ENCODE peak calls at places on chromosomes 1 and 21, in nine cellular contexts. Z is fibroblast of lung; X is mesenteric fat pad; G is activated CD4-positive, CD25-positive, alpha-beta regulatory T cell; B is neural crest cell; D is iris pigment epithelial cell; Q is retina; K is stimulated activated CD4-positive, alpha-beta T cell treated with anti-CD3 and anti-CD28 coated beads, Interleukin-12 subunit alpha, Interleukin-12 subunit beta, amount 100 ng/mL, for 4 hours; S is HT1080. I is an unnamed sample.

GRCh38 chr1:150149490-150150453 is at the start of gene PLEKHO1:
- DNase-seq in Z (peak), G (peak), K (peak), Q (peak), B (peak), D (peak), X (peak), S (peak), I (peak)

GRCh38 chr21:46605759-46606426 is 1.0 kb upstream of the S100B start:
- DNase-seq in G (no peak), Q (no peak), B (no peak), Z (no peak), X (no peak), K (peak), S (no peak), D (no peak), I (no peak)

GRCh38 chr1:71490432-71490831 is 409.6 kb upstream of the ZRANB2 start:
- DNase-seq in G (no peak), B (no peak), Z (peak), S (peak), D (peak), X (no peak), Q (no peak), K (no peak), I (no peak)

GRCh38 chr1:115280073-115280472 is 58.0 kb downstream of the NGF start:
- DNase-seq in X (no peak), S (no peak), D (peak), K (no peak), Z (peak), B (no peak), Q (no peak), G (no peak), I (no peak)

GRCh38 chr1:195345149-195345548 is 1263.1 kb downstream of the KCNT2 start:
- DNase-seq in S (no peak), G (no peak), K (no peak), X (no peak), Q (no peak), D (no peak), Z (no peak), B (peak), I (no peak)

GRCh38 chr1:93900723-93901504 is 8.3 kb downstream of the GCLM start:
- DNase-seq in S (no peak), D (no peak), K (no peak), X (no peak), Q (no peak), Z (no peak), B (no peak), G (no peak), I (no peak)

GRCh38 chr1:38848069-38848468 is 11.5 kb downstream of the RRAGC start:
- DNase-seq in S (no peak), Z (no peak), G (no peak), X (no peak), B (no peak), K (no peak), D (no peak), Q (no peak), I (no peak)

GRCh38 chr1:111419037-111419436 is 8.5 kb downstream of the OVGP1 start:
- DNase-seq in K (no peak), D (no peak), Q (no peak), Z (no peak), X (no peak), G (no peak), S (no peak), B (no peak), I (no peak)

GRCh38 chr1:108686609-108687313 is 5.3 kb upstream of the PRPF38B start:
- DNase-seq in S (no peak), D (peak), G (no peak), K (no peak), Q (no peak), Z (peak), X (no peak), B (no peak), I (no peak)

GRCh38 chr1:229863651-229864545 is 203.1 kb upstream of the GALNT2 start:
- DNase-seq in K (no peak), S (no peak), Z (no peak), X (no peak), Q (peak), D (no peak), G (no peak), B (no peak), I (no peak)

GRCh38 chr1:88801575-88802208 is 89.7 kb downstream of the GTF2B start:
- DNase-seq in B (no peak), G (no peak), X (no peak), S (peak), D (peak), Z (peak), Q (no peak), K (no peak), I (no peak)

GRCh38 chr1:37732111-37732780 is 32.7 kb downstream of the EPHA10 start:
- DNase-seq in Q (no peak), B (no peak), Z (no peak), G (no peak), X (peak), S (no peak), K (no peak), D (no peak), I (no peak)

GRCh38 chr1:29292344-29292743 is 56.0 kb downstream of the PTPRU start:
- DNase-seq in G (no peak), X (no peak), S (no peak), B (no peak), Z (no peak), Q (no peak), K (no peak), D (peak), I (no peak)

GRCh38 chr1:111803951-111804350 is 48.2 kb downstream of the DDX20 start:
- DNase-seq in D (no peak), S (no peak), K (no peak), Q (no peak), Z (no peak), B (no peak), G (no peak), X (no peak), I (no peak)

GRCh38 chr21:26761174-26761915 is 83.9 kb downstream of the ADAMTS1 start:
- DNase-seq in Q (no peak), Z (no peak), S (peak), D (no peak), K (no peak), X (no peak), B (no peak), G (no peak), I (no peak)

GRCh38 chr1:154411525-154411924 is 6.4 kb downstream of the IL6R start:
- DNase-seq in S (no peak), K (no peak), Q (no peak), D (no peak), Z (no peak), X (no peak), B (no peak), G (no peak), I (no peak)

GRCh38 chr21:14361958-14362357 is 21.0 kb downstream of the HSPA13 start:
- DNase-seq in K (no peak), B (no peak), G (no peak), Q (no peak), D (peak), S (no peak), X (no peak), Z (peak), I (no peak)

GRCh38 chr1:25565188-25565591 is 21.8 kb downstream of the LDLRAP1 start:
- DNase-seq in K (no peak), B (no peak), G (peak), S (no peak), Z (peak), Q (peak), X (no peak), D (peak), I (no peak)

GRCh38 chr1:29855761-29856160 is 619.4 kb downstream of the PTPRU start:
- DNase-seq in D (no peak), Z (no peak), Q (peak), G (no peak), X (no peak), B (no peak), K (no peak), S (no peak), I (no peak)

GRCh38 chr1:54314691-54315455 is 91.3 kb downstream of the SSBP3 start:
- DNase-seq in K (no peak), Z (no peak), X (no peak), Q (peak), B (no peak), D (no peak), S (no peak), G (no peak), I (no peak)

GRCh38 chr1:59063501-59063900 is 233.4 kb upstream of the FGGY start:
- DNase-seq in S (no peak), X (no peak), B (no peak), K (no peak), Q (no peak), D (no peak), Z (no peak), G (no peak), I (no peak)

GRCh38 chr1:40651138-40651857 is 14.2 kb downstream of the RIMS3 start:
- DNase-seq in K (no peak), Q (no peak), Z (no peak), B (no peak), X (no peak), G (no peak), D (no peak), S (no peak), I (no peak)

GRCh38 chr1:208136459-208137143 is 107.6 kb downstream of the PLXNA2 start:
- DNase-seq in D (no peak), G (no peak), B (no peak), X (no peak), Q (no peak), S (no peak), K (no peak), Z (no peak), I (no peak)

GRCh38 chr1:61174060-61174788 is 91.9 kb downstream of the NFIA start:
- DNase-seq in G (no peak), B (no peak), S (no peak), Z (no peak), K (no peak), Q (no peak), D (no peak), X (no peak), I (no peak)

GRCh38 chr1:193085263-193085662 is 20.0 kb downstream of the GLRX2 start:
- DNase-seq in S (no peak), Z (no peak), Q (no peak), B (no peak), K (no peak), X (no peak), G (no peak), D (no peak), I (no peak)

GRCh38 chr1:116345830-116346229 is 27.2 kb upstream of the ATP1A1 start:
- DNase-seq in D (no peak), G (peak), Q (peak), Z (no peak), K (no peak), S (no peak), B (peak), X (no peak), I (peak)

GRCh38 chr1:233718057-233718456 is 104.2 kb downstream of the KCNK1 start:
- DNase-seq in Z (no peak), B (no peak), G (no peak), K (no peak), D (no peak), Q (no peak), X (no peak), S (no peak), I (no peak)

GRCh38 chr1:211095381-211095780 is 38.6 kb downstream of the KCNH1 start:
- DNase-seq in B (no peak), Q (no peak), K (no peak), D (no peak), G (no peak), X (no peak), S (no peak), Z (no peak), I (no peak)

GRCh38 chr1:19824541-19824940 is 9.5 kb upstream of the RNF186 start:
- DNase-seq in Q (no peak), S (peak), Z (no peak), X (no peak), K (no peak), B (no peak), G (no peak), D (peak), I (no peak)

GRCh38 chr1:17485280-17485679 is 45.8 kb upstream of the RCC2 start:
- DNase-seq in Q (no peak), B (no peak), D (peak), X (no peak), K (no peak), S (peak), G (no peak), Z (peak), I (no peak)

GRCh38 chr1:153608742-153609584 is 4.0 kb downstream of the S100A16 start:
- DNase-seq in Q (peak), X (no peak), B (peak), D (peak), Z (peak), S (peak), G (no peak), K (no peak), I (no peak)

GRCh38 chr1:181015258-181015630 is 7.4 kb downstream of the STX6 start:
- DNase-seq in B (no peak), X (no peak), D (peak), G (no peak), Q (no peak), S (no peak), K (no peak), Z (no peak), I (no peak)

GRCh38 chr1:118960567-118961136 is 27.5 kb downstream of the TBX15 start:
- DNase-seq in D (peak), S (peak), K (no peak), Z (peak), Q (no peak), B (no peak), G (no peak), X (no peak), I (no peak)

GRCh38 chr21:27570306-27570868 is 603.5 kb upstream of the ADAMTS5 start:
- DNase-seq in B (no peak), S (peak), G (no peak), Q (no peak), D (peak), K (no peak), Z (peak), X (no peak), I (no peak)

GRCh38 chr1:40389234-40389815 is 15.8 kb downstream of the SMAP2 start:
- DNase-seq in B (no peak), S (no peak), D (no peak), X (no peak), K (no peak), Q (no peak), G (no peak), Z (no peak), I (no peak)

GRCh38 chr1:213249395-213249794 is 198.4 kb downstream of the RPS6KC1 start:
- DNase-seq in Z (no peak), X (no peak), K (no peak), B (no peak), S (no peak), G (no peak), Q (no peak), D (no peak), I (no peak)

GRCh38 chr1:5856246-5856815 is 135.9 kb downstream of the NPHP4 start:
- DNase-seq in K (no peak), B (no peak), D (peak), G (no peak), Z (no peak), S (peak), X (no peak), Q (no peak), I (no peak)

GRCh38 chr1:111290640-111291039 is at the start of gene CHIA:
- DNase-seq in S (peak), B (no peak), Z (no peak), Q (no peak), K (no peak), G (no peak), D (peak), X (no peak), I (no peak)

GRCh38 chr21:8993943-8994639 is 1527.3 kb upstream of the TPTE start:
- DNase-seq in G (no peak), K (no peak), Q (no peak), B (no peak), S (no peak), Z (no peak), D (no peak), X (no peak), I (no peak)